ENCODE peak calls at places on chromosome 16, in seven cellular contexts. N is T-helper 1 cell, B is H9, S is left lung, C is ELF-1, O is AG09309, L is Daoy. U is an unnamed sample.

GRCh38 chr16:57883953-57884654 is 81.8 kb upstream of the KIFC3 start:
- DNase-seq in L (no peak), S (no peak), N (no peak), C (no peak), O (no peak), B (peak), U (no peak)

GRCh38 chr16:27436921-27437650 is 35.1 kb downstream of the IL21R start:
- DNase-seq in O (no peak), S (no peak), L (no peak), B (peak), N (no peak), C (no peak), U (no peak)

GRCh38 chr16:609316-609715 is 19.4 kb downstream of the RAB40C start:
- DNase-seq in L (no peak), N (no peak), O (no peak), C (no peak), S (no peak), B (no peak), U (no peak)

GRCh38 chr16:86355951-86356350 is 154.4 kb upstream of the FOXF1 start:
- DNase-seq in N (no peak), L (no peak), B (no peak), S (no peak), O (no peak), C (no peak), U (peak)

GRCh38 chr16:31474173-31474714 is 2.3 kb downstream of the TGFB1I1 start:
- DNase-seq in O (peak), S (no peak), C (no peak), B (no peak), L (no peak), N (no peak), U (no peak)

GRCh38 chr16:19329932-19330331 is 44.4 kb downstream of the CLEC19A start:
- DNase-seq in C (no peak), O (no peak), L (peak), N (no peak), S (no peak), B (no peak), U (no peak)

GRCh38 chr16:29943846-29944669 is 17.8 kb upstream of the TMEM219 start:
- DNase-seq in C (peak), N (no peak), B (peak), S (no peak), L (peak), O (peak), U (peak)

GRCh38 chr16:27463741-27464662 is 62.0 kb downstream of the IL21R start:
- DNase-seq in O (no peak), N (no peak), B (no peak), L (no peak), C (no peak), S (no peak), U (no peak)

GRCh38 chr16:12406840-12407690 is 396.6 kb downstream of the CPPED1 start:
- DNase-seq in B (no peak), C (no peak), N (no peak), O (no peak), L (no peak), S (no peak), U (no peak)

GRCh38 chr16:30551781-30552180 is 6.4 kb downstream of the ZNF764 start:
- DNase-seq in L (no peak), B (no peak), S (peak), N (peak), C (peak), O (no peak), U (no peak)

GRCh38 chr16:56911771-56912541 is 20.0 kb upstream of the HERPUD1 start:
- DNase-seq in C (peak), O (no peak), B (no peak), S (no peak), N (no peak), L (no peak), U (peak)

GRCh38 chr16:87056083-87056482 is 261.1 kb downstream of the C16orf95 start:
- DNase-seq in O (no peak), S (no peak), B (peak), C (no peak), L (peak), N (no peak), U (no peak)

GRCh38 chr16:84730406-84731106 is 30.8 kb downstream of the USP10 start:
- DNase-seq in L (peak), O (peak), C (peak), S (no peak), N (no peak), B (no peak), U (peak)

GRCh38 chr16:11916524-11917285 is 949 bp upstream of the GSPT1 start:
- DNase-seq in O (peak), S (no peak), L (peak), C (no peak), N (no peak), B (no peak), U (peak)

GRCh38 chr16:3510410-3510809 is 9.6 kb downstream of the CLUAP1 start:
- DNase-seq in B (peak), S (no peak), N (no peak), O (no peak), L (no peak), C (no peak), U (no peak)

U was measured in SW480.